ENCODE peak calls at places on chromosomes 6 and 20, in four cellular contexts. H is HCT116, A is GM12878, V is K562. I is an unnamed sample.

GRCh38 chr6:14695579-14695978 is 550.3 kb upstream of the JARID2 start:
- DNase-seq in V (peak), H (no peak), A (no peak), I (no peak)

GRCh38 chr20:37816726-37817125 is 86.2 kb upstream of the VSTM2L start:
- DNase-seq in A (no peak), H (no peak), V (no peak), I (no peak)

GRCh38 chr6:92922216-92922806 is 497.0 kb downstream of the EPHA7 start:
- DNase-seq in V (no peak), A (no peak), H (no peak), I (no peak)

GRCh38 chr20:63232235-63233060 is 3.3 kb upstream of the BIRC7 start:
- DNase-seq in A (no peak), H (peak), V (no peak), I (no peak)

GRCh38 chr6:143401636-143402370 is 48.7 kb downstream of the ADAT2 start:
- DNase-seq in H (no peak), V (no peak), A (no peak), I (no peak)

GRCh38 chr6:125611573-125612399 is 137.6 kb upstream of the HEY2 start:
- DNase-seq in A (no peak), V (no peak), H (no peak), I (no peak)

GRCh38 chr6:10434235-10434634 is 19.4 kb upstream of the TFAP2A start:
- DNase-seq in A (no peak), H (no peak), V (no peak), I (no peak)

GRCh38 chr6:14743465-14744211 is 502.2 kb upstream of the JARID2 start:
- DNase-seq in V (peak), A (no peak), H (peak), I (no peak)

GRCh38 chr6:49325901-49326300 is 137.2 kb downstream of the MMUT start:
- DNase-seq in A (no peak), H (no peak), V (no peak), I (no peak)

GRCh38 chr6:52117352-52117751 is 29.9 kb upstream of the PKHD1 start:
- DNase-seq in H (no peak), V (no peak), A (no peak), I (no peak)

GRCh38 chr20:57693002-57693582 is 16.7 kb downstream of the PMEPA1 start:
- DNase-seq in V (no peak), H (peak), A (no peak), I (peak)

GRCh38 chr6:53107091-53107490 is 41.5 kb downstream of the GCM1 start:
- DNase-seq in H (no peak), V (no peak), A (no peak), I (no peak)

GRCh38 chr20:62232764-62233645 is 5.3 kb upstream of the OSBPL2 start:
- DNase-seq in V (no peak), H (no peak), A (no peak), I (no peak)

GRCh38 chr20:5033566-5033965 is 32.3 kb upstream of the SLC23A2 start:
- DNase-seq in V (no peak), A (no peak), H (no peak), I (no peak)

GRCh38 chr20:52191132-52191435 is 495 bp downstream of the ZFP64 start:
- DNase-seq in H (no peak), V (no peak), A (no peak), I (no peak)

GRCh38 chr6:13769034-13769654 is 45.2 kb downstream of the MCUR1 start:
- DNase-seq in A (no peak), H (no peak), V (no peak), I (no peak)

GRCh38 chr20:31819083-31819784 is at the start of gene MYLK2:
- DNase-seq in H (no peak), A (no peak), V (no peak), I (no peak)

GRCh38 chr6:42774201-42774600 is 7.7 kb upstream of the BICRAL start:
- DNase-seq in V (no peak), H (no peak), A (no peak), I (no peak)

GRCh38 chr6:18433059-18433458 is 45.9 kb downstream of the RNF144B start:
- DNase-seq in V (no peak), A (no peak), H (no peak), I (no peak)

GRCh38 chr6:1609662-1610496 is at the start of gene FOXC1:
- DNase-seq in H (peak), V (no peak), A (no peak), I (no peak)

GRCh38 chr6:136723780-136724179 is 68.5 kb downstream of the MAP3K5 start:
- DNase-seq in V (no peak), H (no peak), A (peak), I (no peak)

GRCh38 chr6:9254251-9254650 is 818.9 kb upstream of the SLC35B3 start:
- DNase-seq in A (no peak), V (no peak), H (no peak), I (no peak)

GRCh38 chr6:84665392-84665791 is 99.0 kb downstream of the TBX18 start:
- DNase-seq in H (no peak), A (no peak), V (no peak), I (no peak)

GRCh38 chr6:2205396-2205795 is 40.0 kb downstream of the GMDS start:
- DNase-seq in H (no peak), A (no peak), V (no peak), I (no peak)

GRCh38 chr20:50915424-50915823 is 15.8 kb downstream of the ADNP start:
- DNase-seq in V (no peak), H (no peak), A (no peak), I (no peak)

DNA sequence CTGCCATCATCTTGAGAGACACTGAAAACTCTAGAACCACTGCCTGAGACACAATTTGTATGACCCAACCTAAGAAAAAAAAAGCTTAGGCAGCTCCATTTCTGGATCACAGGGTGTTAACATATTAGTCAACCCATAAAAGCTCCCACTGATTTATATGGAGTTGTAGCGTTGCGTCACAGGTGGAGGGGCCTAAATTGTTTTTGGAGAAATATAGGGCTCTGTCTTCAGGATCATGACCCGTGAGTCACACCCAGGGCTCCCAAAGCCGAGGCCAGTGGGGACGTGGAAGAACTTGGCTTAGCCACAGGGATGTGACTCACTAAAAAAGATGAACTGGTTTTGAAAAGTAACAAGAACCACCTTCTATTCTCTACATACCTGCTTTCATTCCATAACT is 116.5 kb upstream of the BMP2 start:
- DNase-seq in H (no peak), A (no peak), V (no peak), I (no peak)
- TF ChIP-seq EGR1 in H (no peak), A (no peak), V (no peak), I (no peak)

DNA sequence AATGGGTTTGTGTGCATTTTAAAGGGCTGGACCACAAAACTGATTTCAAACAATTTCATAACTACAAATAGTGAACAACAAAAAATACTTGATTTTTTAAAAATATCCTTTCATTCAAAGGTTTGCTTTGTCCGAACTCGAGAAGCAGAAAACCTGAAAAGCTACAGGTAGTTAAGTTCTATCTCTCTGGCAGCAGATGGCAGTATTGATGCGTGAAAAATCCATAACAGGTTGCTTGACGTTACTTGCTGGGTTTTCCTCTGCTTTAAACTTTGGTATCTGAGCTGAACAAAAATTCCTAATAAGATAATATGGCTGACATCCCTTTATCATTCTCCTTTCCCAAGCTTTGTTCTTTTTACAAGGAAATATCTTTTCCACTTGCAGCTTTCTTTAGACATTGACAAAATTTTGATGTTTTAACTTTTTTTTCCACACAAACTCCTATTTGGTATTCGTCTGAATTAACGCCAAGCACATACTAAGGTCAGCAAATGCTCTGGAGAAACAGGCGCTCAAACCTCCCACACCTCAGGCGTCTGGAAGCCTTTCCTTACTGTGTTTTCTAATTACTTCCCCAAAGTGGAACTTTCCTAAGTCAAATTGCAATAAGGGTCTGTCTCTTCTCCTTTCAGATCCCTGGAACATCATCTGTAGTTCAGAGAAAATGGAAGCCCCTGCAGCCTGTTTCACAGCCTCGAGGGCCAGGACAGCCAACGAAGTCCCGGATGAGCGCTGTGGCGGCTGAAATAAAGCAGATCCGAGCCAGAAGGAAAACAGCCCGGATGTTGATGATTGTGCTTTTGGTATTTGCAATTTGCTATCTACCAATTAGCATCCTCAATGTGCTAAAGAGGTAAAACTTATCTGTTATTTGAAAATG is 50.3 kb upstream of the GFRAL start:
- DNase-seq in H (peak), V (peak), A (no peak), I (no peak)
- TF ChIP-seq EGR1 in H (no peak), V (no peak), A (no peak), I (no peak)

GRCh38 chr6:139686308-139686707 is 311.9 kb upstream of the CITED2 start:
- DNase-seq in V (peak), H (no peak), A (no peak), I (no peak)
- TF ChIP-seq EGR1 in V (no peak), H (no peak), A (no peak), I (no peak)

DNA sequence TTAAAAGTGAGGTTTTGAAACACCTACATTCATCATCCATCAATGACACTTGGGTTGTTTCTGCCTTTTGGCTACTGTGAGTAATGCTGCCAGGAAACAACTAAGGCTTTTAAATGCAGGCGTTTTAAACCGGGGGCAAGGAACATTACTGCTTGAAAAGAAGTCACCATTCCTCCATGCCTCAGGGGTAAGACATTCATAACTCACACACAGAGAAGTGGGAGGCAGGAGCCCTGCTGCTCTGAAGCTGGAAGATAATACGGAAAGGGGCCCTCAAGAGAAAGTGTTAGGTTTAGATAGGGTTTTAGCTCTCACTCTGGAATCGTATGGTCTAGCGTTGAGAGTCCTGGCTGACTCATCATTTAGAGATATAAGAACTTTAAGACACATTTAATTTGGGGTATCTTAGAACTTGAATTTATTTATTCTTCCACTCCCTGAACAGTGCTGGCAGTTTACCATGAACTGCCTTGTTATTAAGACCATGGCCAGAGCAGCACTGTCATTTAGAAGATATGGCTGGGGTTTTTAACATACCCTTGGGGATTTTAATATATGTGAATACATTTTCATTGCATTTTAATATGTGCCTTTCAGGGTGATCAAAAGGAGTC is 1.8 kb downstream of the TUBB1 start:
- DNase-seq in H (no peak), V (peak), A (no peak), I (no peak)
- TF ChIP-seq EGR1 in H (no peak), V (peak), A (no peak), I (no peak)

GRCh38 chr6:106629103-106629858 is at the start of the genes QRSL1 and RTN4IP1:
- DNase-seq in V (peak), A (peak), H (peak), I (peak)
- TF ChIP-seq EGR1 in V (no peak), A (no peak), H (no peak), I (no peak)

GRCh38 chr6:33641144-33641543 is 20.0 kb downstream of the ITPR3 start:
- DNase-seq in A (no peak), V (no peak), H (no peak), I (no peak)
- TF ChIP-seq EGR1 in A (no peak), V (no peak), H (no peak), I (no peak)

GRCh38 chr6:134982161-134982560 is 32.3 kb upstream of the ALDH8A1 start:
- DNase-seq in H (no peak), V (no peak), A (no peak), I (no peak)

GRCh38 chr6:134979142-134979541 is 29.2 kb upstream of the ALDH8A1 start:
- DNase-seq in V (peak), A (peak), H (no peak), I (no peak)

GRCh38 chr6:134980846-134981245 is 30.9 kb upstream of the ALDH8A1 start:
- DNase-seq in H (no peak), V (peak), A (no peak), I (no peak)

GRCh38 chr6:134984821-134985220 is 34.9 kb upstream of the ALDH8A1 start:
- DNase-seq in V (no peak), H (no peak), A (no peak), I (no peak)

DNA sequence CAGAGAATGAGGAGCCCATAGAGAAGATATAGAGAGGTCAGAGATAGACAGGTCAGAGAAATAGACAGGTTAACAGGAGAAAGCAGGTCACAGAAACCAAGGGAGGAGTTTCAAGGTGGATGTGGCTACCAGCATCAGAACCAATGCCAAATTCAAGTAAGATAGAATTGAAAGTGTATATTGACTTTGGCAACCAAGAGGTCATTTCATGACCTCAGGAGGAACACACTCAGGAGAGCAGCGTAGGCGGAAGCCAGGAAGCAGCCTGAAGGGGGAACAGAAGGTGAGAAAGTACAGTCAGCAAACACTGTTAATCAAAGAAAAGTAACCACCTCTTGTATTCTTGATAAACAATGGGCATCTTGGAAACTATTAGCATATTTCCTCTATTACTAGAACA is 33.9 kb upstream of the ALDH8A1 start:
- DNase-seq in H (no peak), V (no peak), A (no peak), I (no peak)
- TF ChIP-seq EGR1 in H (no peak), V (no peak), A (no peak), I (no peak)